ENCODE peak calls at places on chromosomes 16 and 17, in seven cellular contexts. T is effector CD4-positive, alpha-beta T cell; E is fibroblast of pulmonary artery; F is T-helper 9 cell; G is left lung; Y is HEK293T; N is NCI-H2171. J is an unnamed sample.

GRCh38 chr16:57297856-57298255 is 13.4 kb upstream of the PLLP start:
- DNase-seq in N (no peak), F (peak), T (peak), E (no peak), G (no peak), Y (no peak), J (peak)

GRCh38 chr17:33017366-33017765 is 25.7 kb downstream of the SPACA3 start:
- DNase-seq in E (no peak), G (no peak), Y (no peak), N (no peak), T (no peak), F (no peak), J (no peak)

GRCh38 chr17:56902350-56902749 is 11.5 kb downstream of the TRIM25 start:
- DNase-seq in Y (no peak), N (no peak), T (no peak), E (peak), F (no peak), G (no peak), J (no peak)

GRCh38 chr17:2022647-2023046 is 2.5 kb downstream of the RTN4RL1 start:
- DNase-seq in E (no peak), N (no peak), G (no peak), Y (no peak), T (no peak), F (no peak), J (no peak)

GRCh38 chr17:27237890-27238289 is 56.0 kb upstream of the WSB1 start:
- DNase-seq in T (no peak), Y (no peak), N (no peak), G (peak), E (no peak), F (no peak), J (no peak)

GRCh38 chr17:58436805-58437239 is 19.5 kb upstream of the RNF43 start:
- DNase-seq in E (no peak), Y (no peak), N (no peak), T (no peak), F (no peak), G (no peak), J (no peak)

GRCh38 chr17:62986549-62986948 is 20.5 kb downstream of the TANC2 start:
- DNase-seq in F (no peak), Y (no peak), E (no peak), G (no peak), T (no peak), N (no peak), J (no peak)

GRCh38 chr16:78122774-78123315 is 23.4 kb downstream of the WWOX start:
- DNase-seq in N (peak), Y (peak), T (no peak), E (peak), F (no peak), G (no peak), J (no peak)

GRCh38 chr17:48728232-48729231 is at the start of gene HOXB13:
- DNase-seq in G (peak), F (no peak), E (peak), T (peak), N (no peak), Y (peak), J (no peak)

GRCh38 chr17:49696233-49696761 is 11.5 kb downstream of the SLC35B1 start:
- DNase-seq in N (no peak), T (peak), F (peak), E (no peak), G (no peak), Y (no peak), J (peak)

GRCh38 chr16:31709181-31709580 is 164.4 kb upstream of the ZNF267 start:
- DNase-seq in T (no peak), G (peak), Y (no peak), F (no peak), N (no peak), E (no peak), J (no peak)

GRCh38 chr17:36592711-36593321 is 1.1 kb downstream of the DHRS11 start:
- DNase-seq in G (no peak), E (no peak), N (no peak), T (no peak), F (no peak), Y (no peak), J (no peak)

GRCh38 chr17:39814497-39814896 is 49.6 kb downstream of the IKZF3 start:
- DNase-seq in G (no peak), F (no peak), T (no peak), Y (no peak), N (no peak), E (no peak), J (no peak)

GRCh38 chr17:27956601-27957445 is 63.7 kb upstream of the LYRM9 start:
- DNase-seq in G (no peak), F (no peak), E (peak), T (no peak), Y (no peak), N (no peak), J (no peak)

GRCh38 chr16:79997257-79997656 is 396.7 kb upstream of the MAF start:
- DNase-seq in E (peak), N (no peak), F (no peak), T (no peak), G (no peak), Y (peak), J (no peak)

GRCh38 chr16:70746040-70746707 is 54.8 kb downstream of the VAC14 start:
- DNase-seq in F (no peak), G (peak), N (no peak), E (peak), Y (no peak), T (no peak), J (no peak)

GRCh38 chr16:10421596-10421995 is 35.7 kb downstream of the ATF7IP2 start:
- DNase-seq in E (no peak), G (no peak), T (no peak), Y (no peak), N (no peak), F (no peak), J (no peak)

GRCh38 chr17:27489045-27489715 is 32.9 kb downstream of the KSR1 start:
- DNase-seq in F (no peak), Y (no peak), N (no peak), T (no peak), E (peak), G (peak), J (no peak)